ENCODE peak calls at places on chromosomes 7 and 10, in six cellular contexts. One of them, this sample, is unnamed.

GRCh38 chr10:98664329-98665042 is 217.8 kb upstream of the HPS1 start:
- DNase-seq in sigmoid colon: no peak
- DNase-seq in spleen: no peak
- DNase-seq in transverse colon: peak
- DNase-seq in esophagus muscularis mucosa: no peak
- DNase-seq in HCT116: peak
- DNase-seq in this sample: no peak

GRCh38 chr10:74637685-74638084 is 188.7 kb upstream of the KAT6B start:
- DNase-seq in sigmoid colon: no peak
- DNase-seq in spleen: no peak
- DNase-seq in transverse colon: no peak
- DNase-seq in esophagus muscularis mucosa: no peak
- DNase-seq in HCT116: no peak
- DNase-seq in this sample: no peak

GRCh38 chr10:90344226-90344625 is 513.6 kb downstream of the HTR7 start:
- DNase-seq in sigmoid colon: no peak
- DNase-seq in spleen: no peak
- DNase-seq in transverse colon: no peak
- DNase-seq in esophagus muscularis mucosa: no peak
- DNase-seq in HCT116: no peak
- DNase-seq in this sample: no peak

GRCh38 chr10:86066696-86067095 is 299.9 kb downstream of the GRID1 start:
- DNase-seq in sigmoid colon: peak
- DNase-seq in spleen: peak
- DNase-seq in transverse colon: no peak
- DNase-seq in esophagus muscularis mucosa: no peak
- DNase-seq in HCT116: no peak
- DNase-seq in this sample: no peak

GRCh38 chr7:158607563-158607962 is 19.9 kb upstream of the PTPRN2 start:
- DNase-seq in sigmoid colon: no peak
- DNase-seq in spleen: no peak
- DNase-seq in transverse colon: no peak
- DNase-seq in esophagus muscularis mucosa: no peak
- DNase-seq in HCT116: no peak
- DNase-seq in this sample: no peak

GRCh38 chr10:35343739-35344138 is 7.4 kb downstream of the CCNY start:
- DNase-seq in sigmoid colon: no peak
- DNase-seq in spleen: no peak
- DNase-seq in transverse colon: no peak
- DNase-seq in esophagus muscularis mucosa: no peak
- DNase-seq in HCT116: no peak
- DNase-seq in this sample: no peak

GRCh38 chr7:44051611-44052220 is 7.2 kb downstream of the DBNL start:
- DNase-seq in sigmoid colon: no peak
- DNase-seq in spleen: peak
- DNase-seq in transverse colon: no peak
- DNase-seq in esophagus muscularis mucosa: no peak
- DNase-seq in HCT116: no peak
- DNase-seq in this sample: no peak

GRCh38 chr10:10533417-10533816 is 484.3 kb upstream of the CELF2 start:
- DNase-seq in sigmoid colon: no peak
- DNase-seq in spleen: no peak
- DNase-seq in transverse colon: no peak
- DNase-seq in esophagus muscularis mucosa: no peak
- DNase-seq in HCT116: no peak
- DNase-seq in this sample: no peak

GRCh38 chr10:124725791-124726190 is 18.4 kb downstream of the FAM53B start:
- DNase-seq in sigmoid colon: peak
- DNase-seq in spleen: peak
- DNase-seq in transverse colon: no peak
- DNase-seq in esophagus muscularis mucosa: no peak
- DNase-seq in HCT116: no peak
- DNase-seq in this sample: no peak

GRCh38 chr10:101772895-101773761 is 2.8 kb downstream of the FGF8 start:
- DNase-seq in sigmoid colon: peak
- DNase-seq in spleen: no peak
- DNase-seq in transverse colon: no peak
- DNase-seq in esophagus muscularis mucosa: no peak
- DNase-seq in HCT116: no peak
- DNase-seq in this sample: no peak

GRCh38 chr10:452512-453504 is 236.7 kb downstream of the DIP2C start:
- DNase-seq in sigmoid colon: peak
- DNase-seq in spleen: peak
- DNase-seq in transverse colon: no peak
- DNase-seq in esophagus muscularis mucosa: no peak
- DNase-seq in HCT116: no peak
- DNase-seq in this sample: no peak

GRCh38 chr7:7812112-7812511 is 93.7 kb upstream of the RPA3 start:
- DNase-seq in sigmoid colon: no peak
- DNase-seq in spleen: no peak
- DNase-seq in transverse colon: no peak
- DNase-seq in esophagus muscularis mucosa: no peak
- DNase-seq in HCT116: no peak
- DNase-seq in this sample: no peak

GRCh38 chr7:2247141-2247985 is 5.3 kb downstream of the NUDT1 start:
- DNase-seq in sigmoid colon: no peak
- DNase-seq in spleen: no peak
- DNase-seq in transverse colon: no peak
- DNase-seq in esophagus muscularis mucosa: no peak
- DNase-seq in HCT116: no peak
- DNase-seq in this sample: no peak

GRCh38 chr7:30238721-30239441 is 45.5 kb upstream of the ZNRF2 start:
- DNase-seq in sigmoid colon: peak
- DNase-seq in spleen: no peak
- DNase-seq in transverse colon: peak
- DNase-seq in esophagus muscularis mucosa: peak
- DNase-seq in HCT116: no peak
- DNase-seq in this sample: peak

GRCh38 chr7:44713680-44714335 is 34.8 kb upstream of the ZMIZ2 start:
- DNase-seq in sigmoid colon: no peak
- DNase-seq in spleen: no peak
- DNase-seq in transverse colon: no peak
- DNase-seq in esophagus muscularis mucosa: no peak
- DNase-seq in HCT116: no peak
- DNase-seq in this sample: no peak

GRCh38 chr7:111029574-111030357 is 61.2 kb upstream of the LRRN3 start:
- DNase-seq in sigmoid colon: no peak
- DNase-seq in spleen: no peak
- DNase-seq in transverse colon: peak
- DNase-seq in esophagus muscularis mucosa: no peak
- DNase-seq in HCT116: no peak
- DNase-seq in this sample: no peak

GRCh38 chr10:102752266-102752930 is 8.7 kb downstream of the WBP1L start:
- DNase-seq in sigmoid colon: peak
- DNase-seq in spleen: no peak
- DNase-seq in transverse colon: peak
- DNase-seq in esophagus muscularis mucosa: no peak
- DNase-seq in HCT116: no peak
- DNase-seq in this sample: no peak

GRCh38 chr10:37680243-37680683 is 177.1 kb downstream of the ZNF248 start:
- DNase-seq in sigmoid colon: no peak
- DNase-seq in spleen: peak
- DNase-seq in transverse colon: no peak
- DNase-seq in esophagus muscularis mucosa: no peak
- DNase-seq in HCT116: no peak
- DNase-seq in this sample: no peak

GRCh38 chr10:127092916-127093315 is 103.5 kb downstream of the INSYN2A start:
- DNase-seq in sigmoid colon: no peak
- DNase-seq in spleen: no peak
- DNase-seq in transverse colon: no peak
- DNase-seq in esophagus muscularis mucosa: no peak
- DNase-seq in HCT116: no peak
- DNase-seq in this sample: no peak

GRCh38 chr10:88389456-88389855 is 193.7 kb downstream of the RNLS start:
- DNase-seq in sigmoid colon: no peak
- DNase-seq in spleen: no peak
- DNase-seq in transverse colon: peak
- DNase-seq in esophagus muscularis mucosa: no peak
- DNase-seq in HCT116: no peak
- DNase-seq in this sample: no peak

GRCh38 chr10:26626066-26626465 is 71.4 kb upstream of the PDSS1 start:
- DNase-seq in sigmoid colon: no peak
- DNase-seq in spleen: no peak
- DNase-seq in transverse colon: no peak
- DNase-seq in esophagus muscularis mucosa: no peak
- DNase-seq in HCT116: no peak
- DNase-seq in this sample: no peak

GRCh38 chr7:111676811-111677210 is 114.5 kb upstream of the IMMP2L start:
- DNase-seq in sigmoid colon: no peak
- DNase-seq in spleen: no peak
- DNase-seq in transverse colon: no peak
- DNase-seq in esophagus muscularis mucosa: no peak
- DNase-seq in HCT116: no peak
- DNase-seq in this sample: no peak

GRCh38 chr7:35253680-35254495 is at the start of gene TBX20:
- DNase-seq in sigmoid colon: no peak
- DNase-seq in spleen: peak
- DNase-seq in transverse colon: peak
- DNase-seq in esophagus muscularis mucosa: no peak
- DNase-seq in HCT116: no peak
- DNase-seq in this sample: no peak

DNA sequence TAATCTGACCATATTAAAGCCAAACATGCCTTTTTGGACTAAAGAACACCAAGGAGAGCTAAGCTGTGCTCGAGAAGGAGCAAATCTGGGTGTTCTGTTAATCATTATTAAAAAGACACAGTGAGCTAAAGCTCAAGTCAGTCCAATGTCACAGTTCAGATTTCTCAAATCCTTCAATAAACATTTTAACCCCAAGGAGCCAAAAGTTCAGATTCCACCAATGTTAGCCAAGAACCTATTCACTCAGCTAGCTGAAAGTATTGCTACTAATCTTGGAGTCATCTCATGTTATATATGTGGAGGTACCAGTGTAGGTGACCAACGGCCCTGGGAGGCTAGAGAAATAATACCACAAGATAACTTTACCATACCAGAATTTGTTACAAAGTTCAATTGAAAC is 14.5 kb upstream of the ZNF33B start:
- DNase-seq in sigmoid colon: no peak
- DNase-seq in spleen: no peak
- DNase-seq in transverse colon: no peak
- DNase-seq in esophagus muscularis mucosa: no peak
- DNase-seq in HCT116: no peak
- DNase-seq in this sample: no peak
- H3K27ac ChIP-seq in sigmoid colon: no peak
- H3K27ac ChIP-seq in spleen: no peak
- H3K27ac ChIP-seq in transverse colon: no peak
- H3K27ac ChIP-seq in esophagus muscularis mucosa: no peak
- H3K27ac ChIP-seq in HCT116: no peak
- H3K27ac ChIP-seq in this sample: no peak

DNA sequence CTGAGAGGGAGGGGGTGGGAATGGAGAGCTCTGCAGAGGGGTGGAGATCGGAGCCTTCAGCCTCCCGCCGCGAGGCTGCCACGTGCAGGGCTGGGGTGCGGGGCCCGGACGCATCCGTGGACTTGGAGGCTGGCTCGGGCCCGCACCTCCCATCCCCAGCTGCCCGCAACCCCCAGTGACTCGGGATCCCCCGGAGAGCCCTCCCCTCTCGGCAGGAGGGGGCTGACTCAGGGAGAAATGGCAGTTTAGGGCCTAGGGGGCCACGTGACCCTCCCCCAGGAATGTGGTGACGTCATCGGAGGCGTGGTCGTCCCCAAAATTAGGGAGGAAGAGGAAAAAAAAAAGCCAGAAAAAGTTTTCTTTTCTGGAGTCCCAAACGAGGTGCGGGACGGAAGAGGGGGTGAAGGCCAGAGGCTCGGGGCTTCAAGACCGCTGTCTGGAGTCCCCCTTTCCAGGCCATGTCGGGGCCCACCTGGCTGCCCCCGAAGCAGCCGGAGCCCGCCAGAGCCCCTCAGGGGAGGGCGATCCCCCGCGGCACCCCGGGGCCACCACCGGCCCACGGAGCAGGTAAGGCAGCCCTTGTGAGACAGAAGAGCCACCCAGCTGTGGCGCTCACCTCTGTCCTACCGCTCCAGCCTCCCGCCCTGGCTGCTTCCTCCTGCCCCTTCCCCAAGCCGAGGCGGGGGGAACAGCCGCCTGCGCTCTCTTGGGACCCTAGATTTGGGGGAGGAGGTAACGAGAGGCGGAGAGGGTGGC is at the start of gene TRIP6:
- DNase-seq in sigmoid colon: peak
- DNase-seq in spleen: peak
- DNase-seq in transverse colon: peak
- DNase-seq in esophagus muscularis mucosa: peak
- DNase-seq in HCT116: peak
- DNase-seq in this sample: peak
- TF ChIP-seq POLR2AphosphoS5 in sigmoid colon: peak
- TF ChIP-seq POLR2AphosphoS5 in spleen: peak
- TF ChIP-seq POLR2AphosphoS5 in transverse colon: peak
- TF ChIP-seq POLR2AphosphoS5 in esophagus muscularis mucosa: peak
- TF ChIP-seq POLR2AphosphoS5 in HCT116: peak
- TF ChIP-seq POLR2AphosphoS5 in this sample: peak

DNA sequence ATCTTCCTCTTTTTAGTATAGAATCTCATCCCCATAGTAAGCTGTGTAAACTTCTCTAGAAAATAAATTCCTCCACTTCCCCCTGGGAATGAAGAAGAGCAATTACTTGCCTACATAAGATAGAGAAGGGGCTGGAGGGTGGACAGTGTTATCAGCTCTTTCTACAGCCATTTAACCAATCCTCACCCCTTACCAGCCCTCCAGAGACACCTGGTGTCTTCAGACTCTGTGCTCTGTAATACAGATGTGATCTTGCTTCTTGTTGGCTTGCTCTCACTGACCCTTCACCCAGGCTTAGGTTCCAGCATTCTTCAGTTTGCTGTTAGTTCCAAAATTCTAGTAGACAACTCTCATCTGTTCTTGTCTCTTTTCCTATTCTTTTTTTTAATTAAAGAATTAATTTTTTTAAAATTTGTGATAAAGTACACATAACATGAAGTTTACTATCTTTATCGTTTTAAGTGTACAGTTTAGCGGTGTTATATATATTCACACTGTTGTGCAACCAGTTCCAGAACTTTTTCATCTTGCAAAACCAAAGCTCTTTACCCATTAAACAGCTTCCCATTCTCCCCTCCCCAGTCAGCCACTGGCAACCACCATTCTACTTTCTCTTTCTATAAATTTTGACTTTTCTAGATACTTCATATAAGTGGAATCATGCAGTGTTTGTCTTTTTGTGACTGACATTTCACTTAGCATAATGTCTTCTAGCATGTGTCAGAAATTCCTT is 6.5 kb upstream of the PRKAR2B start:
- DNase-seq in sigmoid colon: no peak
- DNase-seq in spleen: no peak
- DNase-seq in transverse colon: no peak
- DNase-seq in esophagus muscularis mucosa: no peak
- DNase-seq in HCT116: no peak
- DNase-seq in this sample: no peak
- TF ChIP-seq POLR2A in sigmoid colon: no peak
- TF ChIP-seq POLR2A in spleen: no peak
- TF ChIP-seq POLR2A in transverse colon: no peak
- TF ChIP-seq POLR2A in esophagus muscularis mucosa: no peak
- TF ChIP-seq POLR2A in HCT116: no peak
- TF ChIP-seq POLR2A in this sample: no peak

DNA sequence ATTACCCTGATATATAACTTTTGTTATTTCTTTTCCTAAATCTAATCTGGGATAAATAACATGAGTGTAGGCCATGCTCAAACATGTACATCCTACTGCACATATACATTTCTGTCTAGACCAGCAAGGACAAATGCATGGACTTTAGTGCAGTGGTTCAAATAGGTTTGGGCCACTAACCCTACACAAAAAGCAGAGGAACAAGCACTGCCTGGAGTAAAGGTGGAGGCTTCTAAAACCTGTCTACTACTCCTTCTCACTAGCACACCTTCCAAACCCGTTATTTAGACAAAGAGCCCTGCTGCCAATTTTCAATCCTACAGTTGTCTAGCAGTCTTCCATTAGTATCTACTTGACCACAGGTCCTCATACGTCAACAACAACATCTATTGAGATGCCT is 34.8 kb downstream of the SGCE start:
- DNase-seq in sigmoid colon: no peak
- DNase-seq in spleen: no peak
- DNase-seq in transverse colon: no peak
- DNase-seq in esophagus muscularis mucosa: no peak
- DNase-seq in HCT116: no peak
- DNase-seq in this sample: no peak
- H3K27ac ChIP-seq in sigmoid colon: peak
- H3K27ac ChIP-seq in spleen: no peak
- H3K27ac ChIP-seq in transverse colon: peak
- H3K27ac ChIP-seq in esophagus muscularis mucosa: no peak
- H3K27ac ChIP-seq in HCT116: peak
- H3K27ac ChIP-seq in this sample: no peak